ENCODE peak calls at places on chromosomes 5 and 9, in eight cellular contexts. V is body of pancreas, Y is K562, G is thyroid gland, I is HCT116, C is A549, J is right lobe of liver, U is tibial nerve. N is an unnamed sample.

GRCh38 chr9:73116030-73116429 is 35.6 kb upstream of the ANXA1 start:
- DNase-seq in U (no peak), G (no peak), V (no peak), C (no peak), I (no peak), J (no peak), Y (no peak), N (no peak)

GRCh38 chr5:150497274-150497988 is 10.5 kb upstream of the NDST1 start:
- DNase-seq in J (no peak), U (peak), V (peak), I (peak), G (peak), C (peak), Y (no peak), N (peak)

GRCh38 chr5:151718168-151718567 is 31.5 kb upstream of the SPARC start:
- DNase-seq in V (no peak), J (no peak), I (no peak), Y (no peak), G (no peak), C (no peak), U (no peak), N (no peak)

GRCh38 chr9:135959814-135960213 is 1.4 kb downstream of the UBAC1 start:
- DNase-seq in Y (peak), G (no peak), V (no peak), U (no peak), C (no peak), I (no peak), J (no peak), N (no peak)

GRCh38 chr5:156677963-156678362 is 172.1 kb upstream of the PPP1R2B start:
- DNase-seq in J (no peak), U (no peak), C (no peak), I (no peak), Y (no peak), V (no peak), G (no peak), N (no peak)

GRCh38 chr5:13708432-13708831 is 236.1 kb downstream of the DNAH5 start:
- DNase-seq in U (no peak), C (no peak), G (no peak), Y (no peak), J (no peak), V (no peak), I (no peak), N (no peak)

GRCh38 chr9:98037362-98037761 is 19.2 kb upstream of the NANS start:
- DNase-seq in Y (no peak), I (no peak), C (no peak), J (no peak), V (no peak), U (no peak), G (peak), N (no peak)

GRCh38 chr9:127767909-127768331 is 10.5 kb downstream of the SH2D3C start:
- DNase-seq in J (no peak), V (no peak), U (no peak), Y (no peak), G (no peak), C (no peak), I (no peak), N (no peak)

GRCh38 chr9:14924821-14925220 is 14.6 kb upstream of the FREM1 start:
- DNase-seq in I (no peak), V (no peak), J (no peak), G (no peak), Y (no peak), C (no peak), U (no peak), N (no peak)

GRCh38 chr5:88883059-88883565 is at the start of gene MEF2C:
- DNase-seq in J (peak), Y (peak), V (peak), U (peak), C (peak), G (peak), I (peak), N (peak)

GRCh38 chr9:79858509-79858908 is 286.7 kb downstream of the TLE4 start:
- DNase-seq in V (no peak), U (no peak), C (peak), I (no peak), J (no peak), Y (peak), G (no peak), N (no peak)

GRCh38 chr9:38010918-38011704 is 57.9 kb downstream of the SHB start:
- DNase-seq in V (no peak), C (no peak), J (no peak), G (no peak), Y (no peak), I (no peak), U (no peak), N (no peak)

GRCh38 chr5:106875591-106876297 is 795.0 kb downstream of the EFNA5 start:
- DNase-seq in V (peak), J (no peak), G (peak), Y (peak), U (no peak), C (peak), I (peak), N (no peak)

GRCh38 chr9:23741304-23741800 is 84.7 kb downstream of the ELAVL2 start:
- DNase-seq in V (no peak), Y (no peak), J (no peak), I (no peak), C (no peak), G (no peak), U (no peak), N (no peak)

GRCh38 chr9:138066049-138066448 is 188.5 kb downstream of the CACNA1B start:
- DNase-seq in G (no peak), I (no peak), U (no peak), Y (no peak), C (no peak), J (no peak), V (peak), N (no peak)

GRCh38 chr5:139752506-139753350 is 42.9 kb upstream of the PSD2 start:
- DNase-seq in J (no peak), U (no peak), Y (peak), V (no peak), I (no peak), G (no peak), C (no peak), N (no peak)

GRCh38 chr5:147621016-147621415 is 111.1 kb upstream of the DPYSL3 start:
- DNase-seq in I (no peak), Y (no peak), U (no peak), J (no peak), C (no peak), G (no peak), V (no peak), N (no peak)

GRCh38 chr9:134214766-134215394 is 50.5 kb upstream of the RNU6ATAC start:
- DNase-seq in G (no peak), U (no peak), Y (no peak), V (no peak), I (no peak), C (no peak), J (peak), N (no peak)

GRCh38 chr5:79771387-79771786 is 81.8 kb downstream of the CMYA5 start:
- DNase-seq in Y (no peak), J (no peak), V (no peak), C (no peak), G (no peak), I (no peak), U (no peak), N (no peak)

GRCh38 chr5:36788365-36788764 is 88.2 kb upstream of the NIPBL start:
- DNase-seq in G (no peak), V (no peak), Y (no peak), I (no peak), C (no peak), J (no peak), U (no peak), N (no peak)

GRCh38 chr5:173029499-173029921 is 26.6 kb upstream of the CREBRF start:
- DNase-seq in V (no peak), J (no peak), U (no peak), C (no peak), I (no peak), G (no peak), Y (peak), N (no peak)

GRCh38 chr5:143312822-143313221 is 90.7 kb downstream of the NR3C1 start:
- DNase-seq in J (no peak), G (no peak), U (no peak), V (no peak), I (no peak), C (no peak), Y (no peak), N (no peak)

GRCh38 chr5:79120221-79120620 is 8.6 kb downstream of the BHMT start:
- DNase-seq in U (no peak), I (no peak), V (no peak), G (no peak), J (no peak), Y (no peak), C (no peak), N (no peak)

GRCh38 chr9:106479679-106480078 is 383.3 kb upstream of the ZNF462 start:
- DNase-seq in U (no peak), Y (no peak), J (no peak), V (no peak), C (no peak), I (no peak), G (no peak), N (no peak)

GRCh38 chr5:134435525-134435924 is 23.8 kb upstream of the CDKN2AIPNL start:
- DNase-seq in J (no peak), G (no peak), V (no peak), U (no peak), Y (no peak), C (peak), I (peak), N (no peak)

GRCh38 chr5:174401793-174402192 is 322.6 kb upstream of the MSX2 start:
- DNase-seq in V (no peak), G (no peak), Y (no peak), U (no peak), J (no peak), C (no peak), I (no peak), N (no peak)

GRCh38 chr5:112892776-112893175 is 29.3 kb downstream of the REEP5 start:
- DNase-seq in Y (no peak), C (no peak), V (no peak), G (no peak), U (no peak), I (no peak), J (no peak), N (no peak)

GRCh38 chr5:56686337-56687198 is 128.8 kb upstream of the MAP3K1 start:
- DNase-seq in V (no peak), I (no peak), C (no peak), U (no peak), G (peak), J (no peak), Y (no peak), N (no peak)

GRCh38 chr5:140827704-140828401 is at the start of gene PCDHA6:
- DNase-seq in J (no peak), G (no peak), Y (peak), V (no peak), I (no peak), U (no peak), C (no peak), N (no peak)

GRCh38 chr5:93188876-93189485 is 392.0 kb downstream of the NR2F1-AS1 start:
- DNase-seq in I (no peak), Y (no peak), V (no peak), J (no peak), G (no peak), C (no peak), U (no peak), N (no peak)

GRCh38 chr9:87267701-87268100 is 230.0 kb upstream of the DAPK1 start:
- DNase-seq in I (no peak), C (no peak), J (no peak), Y (no peak), V (no peak), U (no peak), G (no peak), N (peak)

GRCh38 chr9:80146466-80146865 is 574.7 kb downstream of the TLE4 start:
- DNase-seq in U (no peak), C (peak), Y (no peak), I (no peak), V (no peak), J (no peak), G (no peak), N (no peak)

GRCh38 chr9:133584559-133585476 is 24.4 kb downstream of the FAM163B start:
- DNase-seq in G (no peak), I (no peak), V (no peak), J (no peak), U (no peak), C (no peak), Y (no peak), N (no peak)

DNA sequence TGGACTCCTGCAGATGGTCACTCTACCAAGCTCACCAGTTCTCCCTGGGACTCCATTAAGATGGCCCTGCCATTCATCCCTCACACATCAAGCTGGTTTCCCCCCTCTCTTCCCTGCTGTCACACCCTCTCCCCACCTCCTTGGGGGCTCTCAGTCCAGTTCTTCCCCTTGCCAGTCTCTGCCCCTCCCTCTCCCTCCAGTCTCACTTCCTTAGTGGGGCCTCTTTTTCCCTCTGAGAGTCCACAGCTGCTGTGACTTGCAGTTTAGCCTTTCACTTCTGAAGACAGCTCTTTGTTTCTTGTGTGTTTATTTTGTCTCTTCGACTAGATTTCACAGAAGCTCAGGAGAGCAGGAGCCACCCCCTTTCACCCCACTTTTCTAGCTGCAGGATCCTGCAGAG is 10.5 kb downstream of the DOCK2 start:
- DNase-seq in I (no peak), V (no peak), J (no peak), U (no peak), G (no peak), C (no peak), Y (no peak), N (no peak)
- TF ChIP-seq POLR2A in I (no peak), V (no peak), J (no peak), U (no peak), G (no peak), C (no peak), Y (no peak), N (no peak)

GRCh38 chr5:67190443-67190842 is 6.2 kb downstream of the CD180 start:
- DNase-seq in V (no peak), Y (no peak), J (no peak), C (no peak), I (no peak), U (no peak), G (no peak), N (no peak)

GRCh38 chr5:67194169-67194568 is 2.4 kb downstream of the CD180 start:
- DNase-seq in I (no peak), G (no peak), C (no peak), J (no peak), U (no peak), V (no peak), Y (no peak), N (no peak)

GRCh38 chr5:67190856-67191255 is 5.7 kb downstream of the CD180 start:
- DNase-seq in C (no peak), Y (no peak), U (no peak), G (no peak), V (no peak), I (no peak), J (no peak), N (no peak)

GRCh38 chr5:67193479-67193878 is 3.1 kb downstream of the CD180 start:
- DNase-seq in Y (no peak), V (no peak), I (no peak), U (no peak), C (no peak), J (no peak), G (no peak), N (no peak)

GRCh38 chr5:67192719-67193464 is 3.7 kb downstream of the CD180 start:
- DNase-seq in V (no peak), Y (no peak), I (no peak), G (no peak), U (no peak), J (no peak), C (no peak), N (no peak)
- H3K4me3 ChIP-seq in V (no peak), Y (no peak), I (no peak), G (no peak), U (no peak), J (no peak), C (no peak), N (no peak)

GRCh38 chr9:123039617-123040219 is 6.3 kb downstream of the GPR21 start:
- DNase-seq in C (no peak), J (no peak), G (no peak), I (no peak), U (no peak), V (no peak), Y (no peak), N (no peak)

GRCh38 chr9:123033864-123034598 is 564 bp downstream of the GPR21 start:
- DNase-seq in U (no peak), Y (no peak), J (no peak), V (no peak), G (no peak), I (no peak), C (no peak), N (no peak)

GRCh38 chr9:123034881-123035465 is 1.5 kb downstream of the GPR21 start:
- DNase-seq in C (no peak), J (no peak), G (no peak), I (no peak), U (no peak), V (no peak), Y (no peak), N (no peak)

GRCh38 chr9:123033352-123033751 is at the start of gene GPR21:
- DNase-seq in V (no peak), J (no peak), C (no peak), I (no peak), U (no peak), G (no peak), Y (no peak), N (no peak)

GRCh38 chr9:123036886-123037540 is 3.5 kb downstream of the GPR21 start:
- DNase-seq in U (no peak), Y (no peak), J (no peak), V (no peak), I (no peak), C (no peak), G (no peak), N (no peak)
- H3K27ac ChIP-seq in U (no peak), Y (no peak), J (no peak), V (no peak), I (no peak), C (no peak), G (peak), N (peak)

DNA sequence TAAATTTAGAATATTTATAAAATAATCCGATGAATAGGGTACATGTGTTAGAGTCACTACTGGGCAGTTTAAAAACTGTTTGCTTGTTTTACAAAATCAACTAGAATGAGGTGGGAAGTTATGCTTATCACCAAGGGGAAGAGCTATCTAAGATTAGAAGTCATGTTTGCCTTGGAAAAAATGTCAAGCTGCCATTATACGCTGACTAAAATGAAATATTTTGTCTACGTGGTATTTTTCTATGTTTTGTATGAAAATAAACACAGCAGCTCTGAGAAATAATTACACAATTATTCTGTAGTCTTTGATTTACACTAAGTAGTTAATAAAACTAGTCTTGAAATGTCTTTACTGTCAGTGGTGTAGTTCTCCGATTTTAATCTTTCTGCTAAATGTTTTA is 241.9 kb upstream of the TARS1 start:
- DNase-seq in J (no peak), G (no peak), C (no peak), I (no peak), U (no peak), Y (no peak), V (no peak), N (no peak)
- TF ChIP-seq POLR2A in J (no peak), G (no peak), C (no peak), I (no peak), U (no peak), Y (no peak), V (no peak), N (no peak)

N was measured in uterus.